ENCODE peak calls at places on chromosomes 13 and 19, in six cellular contexts. S, X, M, G, B and E are unnamed samples.

GRCh38 chr13:40460116-40460515 is 206.3 kb downstream of the FOXO1 start:
- DNase-seq in S (no peak), M (no peak), X (no peak), B (peak; percentile 21), G (no peak), E (no peak)

GRCh38 chr19:46755077-46755852 is 9.0 kb upstream of the STRN4 start:
- DNase-seq in S (peak; percentile 72), M (no peak), X (no peak), B (peak; percentile 43), G (no peak), E (no peak)

GRCh38 chr19:4556574-4557185 is 2.8 kb downstream of the SEMA6B start:
- DNase-seq in S (peak; percentile 90), M (no peak), G (no peak), B (peak; percentile 53), X (peak; percentile 74), E (no peak)

GRCh38 chr19:4208385-4209094 is 20.8 kb upstream of the EBI3 start:
- DNase-seq in B (peak; percentile 48), X (peak; percentile 53), M (no peak), G (peak; percentile 13), S (peak; percentile 52), E (no peak)

GRCh38 chr13:48155850-48156249 is 60.9 kb upstream of the MED4 start:
- DNase-seq in B (peak; percentile 59), X (no peak), M (no peak), S (peak; percentile 87), G (no peak), E (no peak)

GRCh38 chr13:30409911-30410704 is 12.2 kb upstream of the UBE2L5 start:
- DNase-seq in B (peak; percentile 77), G (no peak), X (no peak), S (no peak), M (no peak), E (no peak)

GRCh38 chr13:48902421-48902820 is 73.3 kb upstream of the FNDC3A start:
- DNase-seq in X (no peak), M (no peak), S (no peak), B (peak; percentile 4), G (no peak), E (no peak)

GRCh38 chr13:44163108-44163507 is 210.5 kb upstream of the SERP2 start:
- DNase-seq in X (no peak), M (no peak), S (no peak), G (no peak), B (no peak), E (no peak)

GRCh38 chr13:110152351-110152750 is 154.6 kb downstream of the COL4A1 start:
- DNase-seq in S (no peak), G (no peak), M (no peak), B (no peak), X (no peak), E (no peak)

GRCh38 chr13:26589754-26590153 is 32.3 kb downstream of the WASF3 start:
- DNase-seq in X (no peak), M (no peak), B (peak; percentile 42), S (peak; percentile 94), G (no peak), E (no peak)

GRCh38 chr13:33112745-33113144 is 96.5 kb downstream of the KL start:
- DNase-seq in B (peak; percentile 26), G (no peak), M (no peak), X (no peak), S (no peak), E (no peak)

GRCh38 chr13:30429721-30430694 is 7.7 kb downstream of the UBE2L5 start:
- DNase-seq in B (peak; percentile 90), G (no peak), S (peak; percentile 83), X (peak; percentile 13), M (no peak), E (no peak)

GRCh38 chr13:112898786-112899617 is 70.0 kb upstream of the MCF2L start:
- DNase-seq in G (no peak), B (no peak), X (no peak), M (no peak), S (no peak), E (no peak)

GRCh38 chr13:113159701-113160100 is 1.3 kb downstream of the PROZ start:
- DNase-seq in S (no peak), M (no peak), X (no peak), B (no peak), G (no peak), E (no peak)

GRCh38 chr13:52463526-52463925 is 8.2 kb downstream of the CKAP2 start:
- DNase-seq in M (no peak), B (no peak), G (no peak), X (no peak), S (no peak), E (no peak)

GRCh38 chr13:26541041-26541440 is 16.4 kb upstream of the WASF3 start:
- DNase-seq in X (no peak), G (no peak), S (no peak), M (no peak), B (no peak), E (no peak)

GRCh38 chr13:80131204-80131603 is 209.7 kb downstream of the SPRY2 start:
- DNase-seq in M (no peak), S (peak; percentile 63), G (no peak), X (peak; percentile 41), B (peak; percentile 68), E (peak; percentile 31)

GRCh38 chr13:51066091-51066831 is 44.8 kb downstream of the C13orf42 start:
- DNase-seq in B (peak; percentile 55), M (no peak), G (no peak), S (peak; percentile 65), X (peak; percentile 4), E (no peak)

GRCh38 chr19:54180691-54181091 is 7.7 kb upstream of the TMC4 start:
- DNase-seq in B (no peak), S (no peak), G (no peak), M (no peak), X (no peak), E (no peak)

GRCh38 chr13:113078895-113079720 is 26.5 kb upstream of the F7 start:
- DNase-seq in M (no peak), G (peak; percentile 66), B (no peak), S (peak; percentile 13), X (no peak), E (no peak)

GRCh38 chr19:3358919-3359849 is 7.2 kb upstream of the NFIC start:
- DNase-seq in S (peak; percentile 69), G (no peak), B (peak; percentile 54), M (no peak), X (peak; percentile 37), E (no peak)

GRCh38 chr13:89695343-89696257 is 1651.9 kb upstream of the MIR17HG start:
- DNase-seq in M (no peak), S (peak; percentile 46), G (peak; percentile 12), X (peak; percentile 30), B (no peak), E (no peak)

GRCh38 chr19:35088514-35088913 is 27.1 kb upstream of the FXYD3 start:
- DNase-seq in S (peak; percentile 34), X (peak; percentile 52), G (no peak), B (peak; percentile 95), M (no peak), E (no peak)

GRCh38 chr19:54186351-54186750 is 3.0 kb downstream of the MBOAT7 start:
- DNase-seq in X (no peak), M (no peak), S (no peak), G (no peak), B (no peak), E (no peak)

GRCh38 chr13:74132768-74133656 is 1.2 kb downstream of the KLF12 start:
- DNase-seq in B (peak; percentile 51), X (no peak), G (peak; percentile 40), M (no peak), S (peak; percentile 56), E (no peak)

GRCh38 chr13:71874490-71874889 is 7.5 kb upstream of the DACH1 start:
- DNase-seq in M (no peak), X (no peak), B (no peak), S (no peak), G (no peak), E (no peak)

GRCh38 chr13:28321751-28322150 is 173.2 kb downstream of the FLT1 start:
- DNase-seq in B (peak; percentile 57), X (no peak), G (no peak), S (no peak), M (no peak), E (no peak)

GRCh38 chr13:20713751-20714150 is 10.3 kb downstream of the IL17D start:
- DNase-seq in G (no peak), B (peak; percentile 81), X (no peak), S (peak; percentile 61), M (no peak), E (no peak)

GRCh38 chr19:5216141-5216847 is 124.3 kb downstream of the PTPRS start:
- DNase-seq in X (no peak), M (no peak), B (no peak), S (no peak), G (no peak), E (no peak)

GRCh38 chr13:47556703-47557102 is 444.4 kb downstream of the SUCLA2 start:
- DNase-seq in B (no peak), S (no peak), X (no peak), G (no peak), M (no peak), E (no peak)

GRCh38 chr19:12778020-12778904 is 2.9 kb upstream of the HOOK2 start:
- DNase-seq in X (peak; percentile 55), G (peak; percentile 77), S (peak; percentile 83), M (no peak), B (peak; percentile 79), E (no peak)

GRCh38 chr13:94706101-94706853 is 6.1 kb downstream of the SOX21 start:
- DNase-seq in X (no peak), B (no peak), S (no peak), G (no peak), M (no peak), E (no peak)

GRCh38 chr19:45451181-45451849 is 16.5 kb upstream of the FOSB start:
- DNase-seq in G (no peak), S (peak; percentile 51), M (no peak), B (peak; percentile 56), X (no peak), E (no peak)

GRCh38 chr19:50198431-50199253 is 4.8 kb upstream of the MYH14 start:
- DNase-seq in S (no peak), X (no peak), G (no peak), M (no peak), B (no peak), E (no peak)

GRCh38 chr19:10095622-10095947 is 6.9 kb downstream of the ANGPTL6 start:
- DNase-seq in M (no peak), G (no peak), X (no peak), S (no peak), B (no peak), E (no peak)

GRCh38 chr19:30682576-30683536 is 310.7 kb downstream of the ZNF536 start:
- DNase-seq in G (peak; percentile 78), M (no peak), X (peak; percentile 75), S (peak; percentile 83), B (peak; percentile 74), E (peak; percentile 14)

GRCh38 chr19:55113570-55114039 is 3.8 kb downstream of the PPP1R12C start:
- DNase-seq in X (no peak), M (no peak), S (peak; percentile 94), G (no peak), B (peak; percentile 94), E (peak; percentile 92)

GRCh38 chr13:100673376-100673830 is 1.2 kb downstream of the TMTC4 start:
- DNase-seq in G (no peak), S (no peak), B (no peak), X (no peak), M (no peak), E (no peak)

GRCh38 chr19:39270091-39270871 is 2.1 kb downstream of the IFNL2 start:
- DNase-seq in X (no peak), S (peak; percentile 12), B (no peak), G (no peak), M (no peak), E (no peak)